ENCODE peak calls at places on chromosomes 4 and X, in nine cellular contexts. J is right lobe of liver, U is SJCRH30, Y is kidney, L is mammary epithelial cell, I is Peyer's patch, C is astrocyte, O is SK-N-SH, T is spleen. D is an unnamed sample.

GRCh38 chr4:113781439-113782040 is 20.0 kb upstream of the CAMK2D start:
- DNase-seq in T (no peak), L (no peak), Y (no peak), I (no peak), C (no peak), U (no peak), J (no peak), O (peak; percentile 33), D (no peak)

GRCh38 chr4:184262901-184263300 is 45.2 kb upstream of the ENPP6 start:
- DNase-seq in L (peak; percentile 72), T (no peak), C (no peak), I (no peak), J (no peak), Y (no peak), O (no peak), U (no peak), D (no peak)

GRCh38 chr4:125244848-125245450 is 69.8 kb upstream of the FAT4 start:
- DNase-seq in L (peak; percentile 14), T (no peak), Y (no peak), J (no peak), C (no peak), U (no peak), I (no peak), O (no peak), D (no peak)

GRCh38 chr4:85779165-85779564 is 304.2 kb downstream of the ARHGAP24 start:
- DNase-seq in U (no peak), I (no peak), O (no peak), L (no peak), C (peak; percentile 41), J (no peak), T (no peak), Y (no peak), D (no peak)

GRCh38 chr4:1989533-1990347 is 19.0 kb downstream of the NELFA start:
- DNase-seq in Y (no peak), O (no peak), U (no peak), C (no peak), I (no peak), T (peak; percentile 61), L (no peak), J (peak; percentile 35), D (no peak)

GRCh38 chr4:140688711-140689598 is 67.2 kb downstream of the TBC1D9 start:
- DNase-seq in O (peak; percentile 59), T (no peak), L (no peak), I (no peak), C (peak; percentile 12), U (no peak), J (no peak), Y (no peak), D (peak; percentile 52)

GRCh38 chr4:8393593-8394038 is 46.9 kb downstream of the ACOX3 start:
- DNase-seq in L (peak; percentile 84), O (peak; percentile 89), J (no peak), Y (no peak), T (no peak), C (peak; percentile 99), I (no peak), U (peak; percentile 93), D (peak; percentile 42)

GRCh38 chr4:5267418-5267817 is 216.1 kb downstream of the STK32B start:
- DNase-seq in I (no peak), T (no peak), C (no peak), L (no peak), Y (no peak), U (no peak), J (no peak), O (no peak), D (no peak)

GRCh38 chr4:185165605-185166063 is 22.6 kb downstream of the SLC25A4 start:
- DNase-seq in O (no peak), C (peak; percentile 94), Y (no peak), J (no peak), U (no peak), I (no peak), T (no peak), L (peak; percentile 51), D (no peak)

GRCh38 chr4:179110356-179110755 is 1668.1 kb upstream of the AGA start:
- DNase-seq in Y (no peak), U (peak; percentile 5), T (no peak), L (peak; percentile 3), C (peak; percentile 99), J (no peak), O (no peak), I (no peak), D (no peak)

GRCh38 chr4:120003193-120003592 is 63.5 kb downstream of the MAD2L1 start:
- DNase-seq in U (no peak), O (no peak), T (no peak), I (no peak), C (no peak), L (no peak), Y (no peak), J (no peak), D (no peak)

GRCh38 chr4:153520227-153520626 is 54.1 kb downstream of the TMEM131L start:
- DNase-seq in Y (no peak), O (no peak), U (no peak), J (no peak), C (no peak), I (no peak), L (no peak), T (no peak), D (no peak)

GRCh38 chr4:153519677-153520076 is 53.5 kb downstream of the TMEM131L start:
- DNase-seq in C (no peak), T (no peak), Y (no peak), O (no peak), J (no peak), I (no peak), L (no peak), U (peak; percentile 41), D (no peak)

GRCh38 chr4:153518637-153519384 is 52.7 kb downstream of the TMEM131L start:
- DNase-seq in C (no peak), U (no peak), I (no peak), J (peak; percentile 64), O (no peak), L (no peak), Y (no peak), T (no peak), D (no peak)

GRCh38 chr4:153518001-153518400 is 51.8 kb downstream of the TMEM131L start:
- DNase-seq in U (no peak), C (no peak), I (no peak), O (no peak), T (no peak), J (peak; percentile 76), L (no peak), Y (no peak), D (no peak)

GRCh38 chr4:153517159-153517558 is 51.0 kb downstream of the TMEM131L start:
- DNase-seq in I (no peak), U (no peak), T (no peak), L (peak; percentile 49), Y (no peak), C (no peak), J (no peak), O (no peak), D (no peak)
- H3K36me3 ChIP-seq in I (no peaks in the 10 kb centered on the region), U (peaks cover 2% of the 10 kb centered on the region), T (peaks cover 9% of the 10 kb centered on the region), L (no peaks in the 10 kb centered on the region), Y (no peaks in the 10 kb centered on the region), C (no peaks in the 10 kb centered on the region), J (no peaks in the 10 kb centered on the region), O (no peaks in the 10 kb centered on the region), D (no peaks in the 10 kb centered on the region)

DNA sequence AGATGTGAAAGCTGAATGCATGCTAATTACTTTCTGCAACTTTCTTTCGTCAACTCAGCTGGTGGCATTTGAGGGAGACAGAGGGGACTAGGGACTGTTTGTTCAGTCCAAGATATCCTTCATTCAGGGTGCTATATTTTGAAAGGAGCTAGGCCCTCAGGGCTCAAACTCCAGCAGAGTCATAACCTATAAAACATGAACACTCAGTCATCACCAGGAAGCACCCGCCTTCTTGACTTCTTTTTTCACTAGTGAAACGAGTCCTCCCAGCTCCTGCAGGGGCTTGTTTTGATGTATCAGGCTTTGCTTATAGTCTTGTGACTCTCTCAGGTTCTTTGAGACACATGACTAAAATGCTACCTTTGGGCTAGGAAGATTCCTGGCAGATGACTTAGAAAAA is 230.6 kb downstream of the PCDH7 start:
- DNase-seq in Y (no peak), C (no peak), O (no peak), J (no peak), T (no peak), U (no peak), L (peak; percentile 99), I (no peak), D (peak; percentile 71)
- H3K4me1 ChIP-seq in Y (no peaks in the 10 kb centered on the region), C (peaks cover 2% of the 10 kb centered on the region), O (peaks cover 15% of the 10 kb centered on the region), J (no peaks in the 10 kb centered on the region), T (no peaks in the 10 kb centered on the region), U (peaks cover 6% of the 10 kb centered on the region), L (peaks cover 36% of the 10 kb centered on the region), I (no peaks in the 10 kb centered on the region), D (peaks cover 11% of the 10 kb centered on the region)

GRCh38 chrX:12978205-12979010 is 3.5 kb downstream of the TMSB4X start:
- DNase-seq in T (peak; percentile 91), J (no peak), Y (peak; percentile 82), C (peak; percentile 78), I (peak; percentile 63), U (no peak), O (no peak), L (peak; percentile 71), D (peak; percentile 68)

GRCh38 chrX:12979630-12980015 is 4.7 kb downstream of the TMSB4X start:
- DNase-seq in T (no peak), Y (no peak), L (no peak), I (no peak), C (no peak), U (no peak), O (no peak), J (no peak), D (no peak)

GRCh38 chrX:12981880-12982279 is 7.0 kb downstream of the TMSB4X start:
- DNase-seq in O (no peak), T (no peak), I (no peak), C (no peak), L (no peak), U (no peak), J (no peak), Y (no peak), D (no peak)

GRCh38 chrX:12977761-12978204 is 2.9 kb downstream of the TMSB4X start:
- DNase-seq in U (no peak), L (no peak), Y (no peak), O (no peak), C (no peak), J (no peak), T (no peak), I (no peak), D (no peak)

DNA sequence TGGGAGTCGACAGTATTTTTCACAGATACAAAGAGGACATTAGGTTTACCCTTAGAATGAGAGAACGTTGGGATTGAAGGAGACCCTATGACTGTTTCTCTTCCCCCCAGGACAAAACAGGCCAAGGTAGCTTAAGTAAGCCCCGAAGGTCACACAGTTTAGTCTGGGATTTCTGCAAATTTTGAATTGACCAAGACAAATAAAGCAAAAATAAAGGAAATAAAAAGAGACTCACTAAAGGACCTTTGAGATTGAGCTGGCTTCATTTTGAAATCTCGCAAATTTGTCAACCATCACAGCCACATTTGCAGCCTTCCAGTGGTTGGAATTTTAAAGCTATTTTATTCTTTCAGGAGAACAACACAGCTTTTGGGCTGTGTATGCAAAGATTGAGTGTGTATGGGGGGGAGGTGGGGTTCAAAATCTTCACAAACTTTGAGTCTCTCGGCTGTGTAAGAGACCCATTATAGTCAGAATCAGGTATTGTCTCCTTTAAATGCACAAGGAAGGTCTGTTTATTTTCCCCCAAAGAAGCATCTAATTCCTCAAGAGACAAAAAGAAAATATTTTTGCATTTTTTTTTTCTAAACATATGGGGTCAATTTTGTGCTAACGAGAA is 4.2 kb downstream of the TMSB4X start:
- DNase-seq in I (no peak), O (no peak), C (no peak), T (no peak), J (no peak), Y (no peak), U (no peak), L (no peak), D (no peak)
- H3K4me3 ChIP-seq in I (no peak overlapping the region), O (no peak overlapping the region), C (peak overlapping the region; percentile 90), T (peak overlapping the region; percentile 69), J (no peak overlapping the region), Y (no peak overlapping the region), U (no peak overlapping the region), L (no peak overlapping the region), D (no peak overlapping the region)

GRCh38 chr4:38082424-38083374 is 122.5 kb downstream of the PTTG2 start:
- DNase-seq in T (no peak), C (peak; percentile 86), O (no peak), Y (peak; percentile 75), J (no peak), U (no peak), I (no peak), L (no peak), D (no peak)
- H3K36me3 ChIP-seq in T (no peaks in the 10 kb centered on the region), C (peaks cover 7% of the 10 kb centered on the region), O (no peaks in the 10 kb centered on the region), Y (no peaks in the 10 kb centered on the region), J (no peaks in the 10 kb centered on the region), U (peaks cover 2% of the 10 kb centered on the region), I (no peaks in the 10 kb centered on the region), L (peaks cover 3% of the 10 kb centered on the region), D (no peaks in the 10 kb centered on the region)

D was measured in HAP-1.